ENCODE peak calls at places on chromosomes 6 and 20, in seven cellular contexts. H is activated T-cell treated with anti-CD3 and anti-CD28 coated beads for 1 hour, U is GM04503, X is T-helper 1 cell, W is osteocyte, Q is NCI-H1436 treated with DMSO at 0.1 percent for 48 hours, Z is tibial artery. F is an unnamed sample.
A peak's percentile ranks its signal among the peaks of the same experiment; 100 is the strongest.

GRCh38 chr6:108737594-108738546 is 110.4 kb upstream of the ARMC2 start:
- DNase-seq in H (no peak), U (peak; percentile 92), X (no peak), W (no peak), Q (no peak), Z (peak; percentile 81), F (peak; percentile 49)

GRCh38 chr20:20085071-20085470 is 32.7 kb downstream of the CFAP61 start:
- DNase-seq in H (no peak), U (no peak), X (no peak), W (no peak), Q (no peak), Z (peak; percentile 68), F (no peak)

GRCh38 chr6:144285798-144286502 is 815 bp downstream of the UTRN start:
- DNase-seq in H (peak; percentile 11), U (peak; percentile 28), X (peak; percentile 13), W (peak; percentile 87), Q (no peak), Z (peak; percentile 79), F (peak; percentile 46)

GRCh38 chr6:146027586-146028249 is 1.1 kb upstream of the GRM1 start:
- DNase-seq in H (no peak), U (no peak), X (no peak), W (no peak), Q (no peak), Z (no peak), F (no peak)

GRCh38 chr20:50992733-50993457 is 30.0 kb downstream of the KCNG1 start:
- DNase-seq in H (no peak), U (peak; percentile 30), X (no peak), W (no peak), Q (no peak), Z (no peak), F (no peak)

GRCh38 chr20:32612831-32613595 is 27.9 kb upstream of the NOL4L start:
- DNase-seq in H (no peak), U (no peak), X (no peak), W (no peak), Q (no peak), Z (no peak), F (no peak)

GRCh38 chr20:32028647-32029372 is 18.6 kb downstream of the CCM2L start:
- DNase-seq in H (no peak), U (no peak), X (no peak), W (no peak), Q (no peak), Z (no peak), F (no peak)

GRCh38 chr20:25058797-25059486 is 1.0 kb upstream of the ACSS1 start:
- DNase-seq in H (no peak), U (no peak), X (no peak), W (no peak), Q (no peak), Z (peak; percentile 45), F (no peak)